ENCODE peak calls at places on chromosomes 11 and 22, in eight cellular contexts. One of them, this sample, is unnamed. For H3K4me1, the result is how much of the 10 kb centered on the place peaks cover.

GRCh38 chr11:79617561-79617960 is 176.7 kb upstream of the TENM4 start:
- DNase-seq in thyroid gland: no peak
- DNase-seq in IMR-90: no peak
- DNase-seq in gastrocnemius medialis: no peak
- DNase-seq in right lobe of liver: no peak
- DNase-seq in tibial nerve: no peak
- DNase-seq in K562: no peak
- DNase-seq in testis: no peak
- DNase-seq in this sample: no peak

GRCh38 chr11:47532597-47533213 is 20.2 kb downstream of the CELF1 start:
- DNase-seq in right lobe of liver: no peak
- DNase-seq in tibial nerve: no peak
- DNase-seq in IMR-90: peak
- DNase-seq in testis: no peak
- DNase-seq in gastrocnemius medialis: no peak
- DNase-seq in thyroid gland: no peak
- DNase-seq in K562: peak
- DNase-seq in this sample: no peak

GRCh38 chr22:43114958-43115357 is 4.4 kb downstream of the BIK start:
- DNase-seq in testis: no peak
- DNase-seq in K562: no peak
- DNase-seq in IMR-90: no peak
- DNase-seq in tibial nerve: no peak
- DNase-seq in right lobe of liver: no peak
- DNase-seq in thyroid gland: no peak
- DNase-seq in gastrocnemius medialis: no peak
- DNase-seq in this sample: peak

GRCh38 chr11:35617687-35618496 is at the start of gene FJX1:
- DNase-seq in right lobe of liver: peak
- DNase-seq in testis: peak
- DNase-seq in tibial nerve: no peak
- DNase-seq in thyroid gland: peak
- DNase-seq in gastrocnemius medialis: peak
- DNase-seq in K562: peak
- DNase-seq in IMR-90: peak
- DNase-seq in this sample: peak

GRCh38 chr11:120929664-120930154 is 94.2 kb upstream of the TBCEL start:
- DNase-seq in K562: peak
- DNase-seq in gastrocnemius medialis: no peak
- DNase-seq in testis: peak
- DNase-seq in thyroid gland: peak
- DNase-seq in IMR-90: peak
- DNase-seq in right lobe of liver: peak
- DNase-seq in tibial nerve: no peak
- DNase-seq in this sample: peak

GRCh38 chr11:125952973-125953372 is 7.1 kb downstream of the VSIG10L2 start:
- DNase-seq in testis: peak
- DNase-seq in thyroid gland: peak
- DNase-seq in K562: no peak
- DNase-seq in IMR-90: no peak
- DNase-seq in right lobe of liver: no peak
- DNase-seq in gastrocnemius medialis: peak
- DNase-seq in tibial nerve: no peak
- DNase-seq in this sample: peak

GRCh38 chr11:17169876-17170275 is 37.9 kb downstream of the PIK3C2A start:
- DNase-seq in tibial nerve: no peak
- DNase-seq in K562: no peak
- DNase-seq in testis: no peak
- DNase-seq in thyroid gland: no peak
- DNase-seq in right lobe of liver: no peak
- DNase-seq in IMR-90: no peak
- DNase-seq in gastrocnemius medialis: no peak
- DNase-seq in this sample: no peak

GRCh38 chr22:45162531-45162930 is 1.2 kb upstream of the NUP50 start:
- DNase-seq in thyroid gland: no peak
- DNase-seq in tibial nerve: no peak
- DNase-seq in IMR-90: no peak
- DNase-seq in right lobe of liver: no peak
- DNase-seq in testis: no peak
- DNase-seq in gastrocnemius medialis: no peak
- DNase-seq in K562: no peak
- DNase-seq in this sample: no peak

GRCh38 chr22:30743257-30744020 is 48.8 kb downstream of the OSBP2 start:
- DNase-seq in thyroid gland: no peak
- DNase-seq in tibial nerve: no peak
- DNase-seq in K562: no peak
- DNase-seq in testis: no peak
- DNase-seq in IMR-90: no peak
- DNase-seq in gastrocnemius medialis: no peak
- DNase-seq in right lobe of liver: no peak
- DNase-seq in this sample: no peak

GRCh38 chr22:26972281-26972680 is 314.9 kb downstream of the MIAT start:
- DNase-seq in testis: no peak
- DNase-seq in tibial nerve: no peak
- DNase-seq in right lobe of liver: no peak
- DNase-seq in K562: no peak
- DNase-seq in gastrocnemius medialis: no peak
- DNase-seq in thyroid gland: no peak
- DNase-seq in IMR-90: no peak
- DNase-seq in this sample: no peak

GRCh38 chr22:41021039-41021654 is 70.0 kb downstream of the RBX1 start:
- DNase-seq in IMR-90: no peak
- DNase-seq in right lobe of liver: peak
- DNase-seq in gastrocnemius medialis: peak
- DNase-seq in testis: peak
- DNase-seq in K562: no peak
- DNase-seq in thyroid gland: peak
- DNase-seq in tibial nerve: no peak
- DNase-seq in this sample: peak

GRCh38 chr22:50247748-50248147 is 2.9 kb upstream of the TUBGCP6 start:
- DNase-seq in thyroid gland: no peak
- DNase-seq in right lobe of liver: peak
- DNase-seq in K562: no peak
- DNase-seq in gastrocnemius medialis: no peak
- DNase-seq in testis: peak
- DNase-seq in IMR-90: peak
- DNase-seq in tibial nerve: no peak
- DNase-seq in this sample: peak

GRCh38 chr22:19431641-19432091 is at the start of gene HIRA:
- DNase-seq in tibial nerve: peak
- DNase-seq in K562: peak
- DNase-seq in testis: peak
- DNase-seq in right lobe of liver: peak
- DNase-seq in thyroid gland: peak
- DNase-seq in IMR-90: peak
- DNase-seq in gastrocnemius medialis: peak
- DNase-seq in this sample: peak

GRCh38 chr11:44916797-44917196 is 33.9 kb downstream of the TP53I11 start:
- DNase-seq in right lobe of liver: no peak
- DNase-seq in testis: no peak
- DNase-seq in tibial nerve: no peak
- DNase-seq in K562: no peak
- DNase-seq in thyroid gland: no peak
- DNase-seq in IMR-90: no peak
- DNase-seq in gastrocnemius medialis: no peak
- DNase-seq in this sample: no peak

GRCh38 chr22:48391171-48391711 is 1436.4 kb downstream of the BRD1 start:
- DNase-seq in gastrocnemius medialis: no peak
- DNase-seq in tibial nerve: no peak
- DNase-seq in IMR-90: no peak
- DNase-seq in K562: no peak
- DNase-seq in right lobe of liver: no peak
- DNase-seq in testis: no peak
- DNase-seq in thyroid gland: no peak
- DNase-seq in this sample: no peak

GRCh38 chr11:1361882-1362281 is 27.9 kb upstream of the BRSK2 start:
- DNase-seq in K562: no peak
- DNase-seq in gastrocnemius medialis: no peak
- DNase-seq in IMR-90: no peak
- DNase-seq in right lobe of liver: no peak
- DNase-seq in thyroid gland: no peak
- DNase-seq in tibial nerve: no peak
- DNase-seq in testis: no peak
- DNase-seq in this sample: no peak

GRCh38 chr11:61698173-61698965 is 18.2 kb downstream of the DAGLA start:
- DNase-seq in IMR-90: no peak
- DNase-seq in tibial nerve: no peak
- DNase-seq in K562: no peak
- DNase-seq in right lobe of liver: no peak
- DNase-seq in testis: peak
- DNase-seq in gastrocnemius medialis: peak
- DNase-seq in thyroid gland: no peak
- DNase-seq in this sample: peak
- TF ChIP-seq POLR2A in IMR-90: no peak
- TF ChIP-seq POLR2A in tibial nerve: no peak
- TF ChIP-seq POLR2A in K562: no peak
- TF ChIP-seq POLR2A in right lobe of liver: no peak
- TF ChIP-seq POLR2A in testis: no peak
- TF ChIP-seq POLR2A in gastrocnemius medialis: no peak
- TF ChIP-seq POLR2A in thyroid gland: no peak
- TF ChIP-seq POLR2A in this sample: no peak

GRCh38 chr11:117589024-117589423 is 208.0 kb downstream of the DSCAML1 start:
- DNase-seq in IMR-90: no peak
- DNase-seq in thyroid gland: no peak
- DNase-seq in tibial nerve: no peak
- DNase-seq in testis: no peak
- DNase-seq in K562: no peak
- DNase-seq in right lobe of liver: no peak
- DNase-seq in gastrocnemius medialis: no peak
- DNase-seq in this sample: no peak
- H3K4me1 ChIP-seq in IMR-90: under half
- H3K4me1 ChIP-seq in thyroid gland: half or more
- H3K4me1 ChIP-seq in tibial nerve: under half
- H3K4me1 ChIP-seq in testis: under half
- H3K4me1 ChIP-seq in K562: under half
- H3K4me1 ChIP-seq in right lobe of liver: under half
- H3K4me1 ChIP-seq in gastrocnemius medialis: under half
- H3K4me1 ChIP-seq in this sample: under half

DNA sequence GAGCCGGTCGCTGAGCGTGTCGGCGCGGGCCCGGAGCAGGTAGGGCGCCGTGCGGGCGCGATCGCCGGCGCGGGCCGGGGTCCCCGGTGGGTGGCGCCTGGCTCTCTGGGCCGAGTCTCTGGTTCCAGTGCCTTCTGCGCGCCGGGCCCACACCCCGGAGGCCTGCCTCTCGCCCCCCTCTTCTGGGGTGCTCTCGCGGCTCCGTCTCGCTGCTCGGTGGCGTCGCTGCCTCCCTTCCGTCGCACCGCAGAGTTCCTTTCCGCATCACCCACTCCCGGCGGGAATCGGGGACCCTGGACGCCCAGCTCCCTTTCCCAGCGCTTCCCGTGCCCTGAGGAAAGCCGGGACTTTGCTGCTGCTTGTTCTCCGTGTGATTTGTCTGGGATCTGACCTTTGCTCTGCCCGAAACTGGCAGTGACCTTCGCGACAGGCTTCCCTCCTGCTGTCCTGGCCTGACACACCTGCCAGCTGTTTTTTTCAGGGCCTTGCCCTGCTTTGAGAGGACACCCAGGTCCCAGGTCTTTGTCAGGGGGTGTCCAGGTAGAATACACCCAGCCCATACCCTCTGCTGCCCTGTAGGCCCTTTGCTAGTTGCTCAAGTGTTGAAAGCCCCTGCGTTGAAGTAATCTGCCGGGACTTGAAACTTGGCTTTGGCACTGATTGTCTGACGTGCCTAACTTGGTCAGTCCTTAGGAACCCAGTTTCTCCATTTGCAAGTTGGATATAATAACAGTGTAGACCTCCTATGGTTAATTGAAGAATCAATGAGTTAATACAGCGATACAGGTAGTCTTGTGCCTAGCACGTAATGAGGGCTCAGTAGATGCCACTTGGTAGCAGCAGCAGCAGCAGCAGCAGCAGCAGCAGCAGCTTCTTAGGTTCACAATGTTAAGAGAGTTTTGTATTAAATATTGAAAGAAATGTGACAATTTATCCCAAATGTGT is 791 bp downstream of the FDX1 start:
- DNase-seq in thyroid gland: peak
- DNase-seq in IMR-90: peak
- DNase-seq in testis: peak
- DNase-seq in tibial nerve: no peak
- DNase-seq in right lobe of liver: peak
- DNase-seq in gastrocnemius medialis: peak
- DNase-seq in K562: no peak
- DNase-seq in this sample: peak
- TF ChIP-seq POLR2A in thyroid gland: no peak
- TF ChIP-seq POLR2A in IMR-90: no peak
- TF ChIP-seq POLR2A in testis: no peak
- TF ChIP-seq POLR2A in tibial nerve: no peak
- TF ChIP-seq POLR2A in right lobe of liver: no peak
- TF ChIP-seq POLR2A in gastrocnemius medialis: no peak
- TF ChIP-seq POLR2A in K562: no peak
- TF ChIP-seq POLR2A in this sample: no peak

DNA sequence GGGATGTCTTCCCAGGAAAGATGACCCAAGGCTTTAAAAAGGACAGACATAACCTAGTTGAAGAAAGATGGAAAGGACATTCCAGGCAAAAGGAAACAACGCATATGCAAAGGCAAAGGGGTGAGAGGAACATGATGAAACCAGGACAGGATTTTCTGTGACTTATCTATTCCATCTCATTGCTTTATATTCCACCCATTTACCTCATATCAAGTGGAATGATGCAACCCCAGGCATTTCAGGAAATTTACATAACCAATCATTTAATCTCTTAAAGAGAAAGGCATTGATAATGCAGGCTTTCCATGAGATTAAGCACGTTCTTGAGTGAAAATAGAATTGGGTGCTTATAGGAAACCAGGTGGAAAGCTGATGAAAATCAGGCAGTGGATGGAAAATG is 13.0 kb downstream of the FZD4 start:
- DNase-seq in tibial nerve: no peak
- DNase-seq in K562: no peak
- DNase-seq in right lobe of liver: no peak
- DNase-seq in gastrocnemius medialis: no peak
- DNase-seq in IMR-90: peak
- DNase-seq in thyroid gland: no peak
- DNase-seq in testis: no peak
- DNase-seq in this sample: no peak
- H3K4me1 ChIP-seq in tibial nerve: under half
- H3K4me1 ChIP-seq in K562: under half
- H3K4me1 ChIP-seq in right lobe of liver: under half
- H3K4me1 ChIP-seq in gastrocnemius medialis: half or more
- H3K4me1 ChIP-seq in IMR-90: under half
- H3K4me1 ChIP-seq in thyroid gland: under half
- H3K4me1 ChIP-seq in testis: under half
- H3K4me1 ChIP-seq in this sample: under half

GRCh38 chr11:12175694-12176241 is 65.4 kb downstream of the MICAL2 start:
- DNase-seq in thyroid gland: no peak
- DNase-seq in K562: no peak
- DNase-seq in gastrocnemius medialis: no peak
- DNase-seq in tibial nerve: no peak
- DNase-seq in IMR-90: peak
- DNase-seq in testis: no peak
- DNase-seq in right lobe of liver: no peak
- DNase-seq in this sample: no peak
- TF ChIP-seq POLR2A in thyroid gland: no peak
- TF ChIP-seq POLR2A in K562: no peak
- TF ChIP-seq POLR2A in gastrocnemius medialis: no peak
- TF ChIP-seq POLR2A in tibial nerve: no peak
- TF ChIP-seq POLR2A in IMR-90: peak
- TF ChIP-seq POLR2A in testis: no peak
- TF ChIP-seq POLR2A in right lobe of liver: no peak
- TF ChIP-seq POLR2A in this sample: no peak